ENCODE peak calls at places on chromosomes 13 and 19, in seven cellular contexts. P is trophoblast cell; N is BJ; W is kidney; S is CD8-positive, alpha-beta T cell; L is tibial nerve; E is hepatocyte. I is an unnamed sample. For H3K36me3, the result is how much of the 10 kb centered on the place peaks cover.

GRCh38 chr13:28761586-28761985 is 42.8 kb upstream of the SLC46A3 start:
- DNase-seq in E (no peak), W (no peak), P (peak), N (no peak), L (no peak), S (no peak), I (no peak)

GRCh38 chr13:102558029-102558428 is 38.8 kb upstream of the TPP2 start:
- DNase-seq in S (no peak), N (no peak), W (no peak), L (no peak), E (no peak), P (no peak), I (no peak)

GRCh38 chr19:11982526-11982925 is 17.7 kb downstream of the ZNF763 start:
- DNase-seq in E (no peak), W (no peak), L (no peak), S (no peak), P (peak), N (no peak), I (no peak)

GRCh38 chr13:103812966-103813365 is 746.7 kb upstream of the SLC10A2 start:
- DNase-seq in W (no peak), P (no peak), N (no peak), S (no peak), L (no peak), E (no peak), I (no peak)

GRCh38 chr19:16825312-16826168 is 3.7 kb upstream of the SIN3B start:
- DNase-seq in N (no peak), E (peak), P (peak), S (no peak), W (no peak), L (peak), I (peak)

GRCh38 chr13:32878172-32878571 is 138.1 kb upstream of the KL start:
- DNase-seq in S (no peak), L (no peak), E (no peak), P (peak), W (no peak), N (no peak), I (no peak)

GRCh38 chr19:19742773-19743172 is 9.9 kb upstream of the ZNF14 start:
- DNase-seq in S (no peak), L (no peak), E (no peak), N (no peak), W (no peak), P (no peak), I (peak)

GRCh38 chr13:59047546-59047945 is 1116.2 kb downstream of the DIAPH3 start:
- DNase-seq in P (peak), W (no peak), E (no peak), L (no peak), S (no peak), N (no peak), I (no peak)

GRCh38 chr19:3949997-3950859 is 17.4 kb downstream of the NMRK2 start:
- DNase-seq in W (no peak), L (no peak), N (no peak), E (no peak), P (no peak), S (no peak), I (peak)

GRCh38 chr19:10412257-10412977 is 7.9 kb upstream of the PDE4A start:
- DNase-seq in L (no peak), P (no peak), W (no peak), E (no peak), N (no peak), S (no peak), I (no peak)
- H3K4me3 ChIP-seq in L (no peak), P (no peak), W (no peak), E (no peak), N (no peak), S (no peak), I (no peak)

GRCh38 chr19:58129284-58129683 is 21.3 kb downstream of the ZNF329 start:
- DNase-seq in S (no peak), P (no peak), E (no peak), N (no peak), W (no peak), L (no peak), I (no peak)
- H3K36me3 ChIP-seq in S (under half), P (under half), E (under half), N (under half), W (half or more), L (under half), I (under half)

GRCh38 chr19:49474545-49474930 is 523 bp downstream of the FLT3LG start:
- DNase-seq in E (peak), W (no peak), N (no peak), P (no peak), S (no peak), L (no peak), I (no peak)
- H3K4me3 ChIP-seq in E (peak), W (peak), N (peak), P (no peak), S (peak), L (peak), I (peak)

DNA sequence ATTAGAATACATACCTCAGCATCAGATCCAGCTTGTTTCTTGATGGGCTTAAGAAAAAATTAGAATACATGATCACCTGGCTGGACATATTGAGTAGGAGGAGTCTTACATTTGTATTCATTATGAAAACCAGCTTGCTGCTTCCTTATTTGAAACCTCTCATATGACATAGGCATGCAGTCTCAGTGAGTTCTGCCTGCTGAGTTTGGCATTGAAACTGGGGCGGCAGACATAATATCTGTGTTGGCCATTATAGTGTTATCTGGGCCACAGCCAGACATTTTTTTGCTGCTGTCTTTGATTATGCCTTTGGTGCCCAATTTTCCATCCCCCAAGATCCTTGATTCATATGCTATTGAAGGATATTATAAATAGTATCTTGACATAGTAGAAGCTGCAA is 15.7 kb downstream of the FREM2 start:
- DNase-seq in N (no peak), W (no peak), S (no peak), E (no peak), P (no peak), L (no peak), I (no peak)
- H3K36me3 ChIP-seq in N (under half), W (under half), S (under half), E (under half), P (under half), L (under half), I (under half)

GRCh38 chr13:48662226-48662625 is 8.5 kb downstream of the CYSLTR2 start:
- DNase-seq in P (no peak), L (no peak), S (no peak), W (no peak), N (no peak), E (no peak), I (no peak)

GRCh38 chr13:48656621-48657020 is 2.9 kb downstream of the CYSLTR2 start:
- DNase-seq in L (no peak), P (no peak), E (no peak), W (no peak), S (no peak), N (no peak), I (no peak)

GRCh38 chr13:48660356-48661076 is 6.8 kb downstream of the CYSLTR2 start:
- DNase-seq in S (no peak), L (peak), P (no peak), W (no peak), E (peak), N (no peak), I (no peak)

GRCh38 chr13:48655291-48655690 is 1.6 kb downstream of the CYSLTR2 start:
- DNase-seq in N (no peak), P (no peak), E (no peak), S (no peak), W (no peak), L (no peak), I (no peak)

DNA sequence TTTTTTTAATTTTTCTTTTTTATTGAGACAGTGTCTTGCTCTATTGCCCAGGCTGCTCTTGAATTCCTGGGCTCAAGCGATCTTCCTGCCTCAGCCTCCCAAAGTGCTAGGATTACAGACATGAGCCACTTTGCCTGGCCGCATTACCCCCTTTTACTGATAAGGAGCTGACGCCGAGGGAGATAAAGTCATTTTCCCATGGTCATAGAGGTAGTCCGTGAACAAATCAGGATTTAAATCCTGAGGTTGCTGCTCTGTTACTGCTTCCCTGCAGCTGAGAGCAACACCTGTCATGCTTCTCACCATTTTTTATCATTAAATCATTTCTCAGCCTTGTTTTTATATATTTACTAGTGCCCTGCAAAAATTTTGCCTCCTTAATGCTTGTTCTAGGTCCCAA is 7.4 kb downstream of the CYSLTR2 start:
- DNase-seq in N (no peak), S (no peak), L (no peak), E (no peak), W (no peak), P (no peak), I (no peak)
- H3K4me3 ChIP-seq in N (no peak), S (no peak), L (no peak), E (no peak), W (no peak), P (no peak), I (no peak)

DNA sequence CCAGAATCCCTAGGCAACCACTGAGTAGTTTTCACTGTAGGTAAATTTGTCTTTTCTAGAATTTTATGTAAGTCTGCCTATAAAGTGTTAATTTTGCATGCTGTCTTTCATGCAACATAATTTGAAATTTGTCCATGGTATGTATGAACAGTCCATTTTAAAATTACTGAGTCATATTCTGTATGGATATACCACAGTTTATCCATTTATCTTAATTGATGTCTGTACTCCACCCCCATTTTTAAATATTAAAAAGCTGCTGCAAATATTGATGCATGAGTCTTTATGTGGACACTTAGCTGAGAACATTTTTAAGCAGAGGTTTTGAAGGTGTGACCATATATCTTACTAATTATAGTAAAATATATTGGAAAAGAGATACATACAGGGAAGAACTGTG is 9.0 kb downstream of the ZNF134 start:
- DNase-seq in P (no peak), N (no peak), S (no peak), W (no peak), L (no peak), E (no peak), I (no peak)
- H3K36me3 ChIP-seq in P (half or more), N (under half), S (under half), W (half or more), L (under half), E (under half), I (under half)

I was measured in H7.